ENCODE peak calls at places on chromosomes 6 and 20, in four cellular contexts. J is K562, L is HepG2, C is GM12878. X is an unnamed sample.

GRCh38 chr20:39850821-39851330 is 838.2 kb downstream of the MAFB start:
- DNase-seq in J (no peak), L (no peak), C (no peak), X (no peak)

GRCh38 chr6:47665112-47665511 is 33.3 kb upstream of the ADGRF4 start:
- DNase-seq in J (no peak), L (no peak), C (no peak), X (no peak)

GRCh38 chr20:60966766-60967165 is 285.3 kb upstream of the CDH4 start:
- DNase-seq in J (no peak), L (no peak), C (no peak), X (no peak)

GRCh38 chr6:44133003-44133931 is 5.9 kb downstream of the TMEM63B start:
- DNase-seq in J (peak), L (peak), C (no peak), X (peak)

GRCh38 chr6:2713473-2714358 is 37.0 kb downstream of the MYLK4 start:
- DNase-seq in J (no peak), L (no peak), C (no peak), X (no peak)

GRCh38 chr6:15062311-15063252 is 183.3 kb upstream of the JARID2 start:
- DNase-seq in J (peak), L (no peak), C (no peak), X (peak)

GRCh38 chr20:1417273-1417672 is 24.4 kb upstream of the FKBP1A start:
- DNase-seq in J (no peak), L (peak), C (no peak), X (no peak)

GRCh38 chr6:43096451-43097097 is 20.5 kb downstream of the PTK7 start:
- DNase-seq in J (no peak), L (no peak), C (no peak), X (no peak)

GRCh38 chr6:108541843-108542795 is 18.6 kb upstream of the FOXO3 start:
- DNase-seq in J (peak), L (peak), C (no peak), X (peak)

GRCh38 chr6:45445749-45446454 is 68.2 kb upstream of the SUPT3H start:
- DNase-seq in J (peak), L (peak), C (no peak), X (peak)

GRCh38 chr20:61951695-61952533 is 113.8 kb downstream of the TAF4 start:
- DNase-seq in J (peak), L (no peak), C (no peak), X (no peak)

GRCh38 chr6:145151624-145152023 is 583.7 kb downstream of the EPM2A start:
- DNase-seq in J (no peak), L (no peak), C (no peak), X (no peak)

GRCh38 chr6:122956376-122956775 is 39.7 kb upstream of the CLVS2 start:
- DNase-seq in J (no peak), L (no peak), C (no peak), X (peak)

GRCh38 chr6:158072083-158072721 is 90.5 kb downstream of the SYNJ2 start:
- DNase-seq in J (peak), L (peak), C (peak), X (peak)

GRCh38 chr6:32637219-32637880 is at the start of gene HLA-DQA1:
- DNase-seq in J (no peak), L (no peak), C (peak), X (no peak)

GRCh38 chr20:61115627-61116026 is 136.4 kb upstream of the CDH4 start:
- DNase-seq in J (no peak), L (no peak), C (no peak), X (no peak)

GRCh38 chr6:40328376-40328987 is 258.7 kb downstream of the LRFN2 start:
- DNase-seq in J (peak), L (no peak), C (no peak), X (peak)

GRCh38 chr6:113842165-113842564 is 15.0 kb upstream of the MARCKS start:
- DNase-seq in J (no peak), L (no peak), C (no peak), X (no peak)

GRCh38 chr6:37940074-37940847 is 120.7 kb downstream of the ZFAND3 start:
- DNase-seq in J (no peak), L (no peak), C (no peak), X (no peak)

GRCh38 chr6:44049163-44049988 is 77.9 kb downstream of the MRPL14 start:
- DNase-seq in J (no peak), L (no peak), C (no peak), X (no peak)

GRCh38 chr6:2038096-2038495 is 207.3 kb downstream of the GMDS start:
- DNase-seq in J (no peak), L (no peak), C (no peak), X (no peak)

GRCh38 chr6:151058021-151058733 is 181.6 kb upstream of the AKAP12 start:
- DNase-seq in J (no peak), L (no peak), C (no peak), X (no peak)

GRCh38 chr20:54131675-54132611 is 41.8 kb downstream of the CYP24A1 start:
- DNase-seq in J (no peak), L (no peak), C (no peak), X (no peak)

GRCh38 chr20:23269954-23270353 is 80.6 kb upstream of the NXT1 start:
- DNase-seq in J (no peak), L (no peak), C (no peak), X (no peak)

GRCh38 chr20:38870733-38871559 is 55.3 kb upstream of the FAM83D start:
- DNase-seq in J (no peak), L (no peak), C (no peak), X (peak)

GRCh38 chr20:24773168-24773567 is 175.9 kb upstream of the CST7 start:
- DNase-seq in J (no peak), L (no peak), C (no peak), X (no peak)

GRCh38 chr20:41287327-41287726 is 30.2 kb downstream of the ZHX3 start:
- DNase-seq in J (no peak), L (no peak), C (no peak), X (no peak)

GRCh38 chr6:704037-704436 is 11.1 kb upstream of the EXOC2 start:
- DNase-seq in J (no peak), L (no peak), C (no peak), X (no peak)

GRCh38 chr6:31575335-31575901 is at the start of gene TNF:
- DNase-seq in J (no peak), L (no peak), C (peak), X (no peak)

GRCh38 chr6:139533166-139533565 is 158.7 kb upstream of the CITED2 start:
- DNase-seq in J (no peak), L (no peak), C (no peak), X (no peak)

GRCh38 chr6:139530551-139530950 is 156.1 kb upstream of the CITED2 start:
- DNase-seq in J (no peak), L (no peak), C (no peak), X (no peak)

GRCh38 chr6:139533573-139534471 is 159.4 kb upstream of the CITED2 start:
- DNase-seq in J (peak), L (no peak), C (no peak), X (peak)

GRCh38 chr6:139531148-139531547 is 156.7 kb upstream of the CITED2 start:
- DNase-seq in J (peak), L (no peak), C (no peak), X (no peak)

GRCh38 chr6:139531716-139532115 is 157.3 kb upstream of the CITED2 start:
- DNase-seq in J (no peak), L (no peak), C (no peak), X (no peak)
- TF ChIP-seq POLR2AphosphoS2 in J (no peak), L (no peak), C (no peak), X (no peak)

GRCh38 chr6:89371849-89372505 is 19.5 kb upstream of the UBE2J1 start:
- DNase-seq in J (peak), L (peak), C (no peak), X (peak)
- TF ChIP-seq POLR2AphosphoS2 in J (no peak), L (no peak), C (no peak), X (no peak)

DNA sequence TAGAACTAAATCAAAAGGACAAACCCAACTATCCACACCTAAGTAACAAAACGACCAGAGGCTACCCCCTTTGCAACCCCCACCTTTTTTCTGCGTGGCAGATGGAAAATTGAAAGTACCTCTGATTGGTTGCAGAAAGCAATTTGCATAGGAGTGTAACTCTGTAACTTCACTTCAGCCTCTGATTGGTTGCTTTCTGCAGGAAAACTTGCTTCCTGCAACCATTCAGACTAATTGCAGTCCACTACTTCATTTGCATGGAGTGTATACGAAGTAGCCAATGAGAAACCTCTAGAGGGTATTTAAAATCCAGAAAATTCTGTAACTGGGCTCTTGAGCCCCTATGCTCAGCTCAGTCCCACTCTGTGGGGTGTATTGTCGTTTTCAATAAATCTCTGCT is 129.1 kb upstream of the OLIG3 start:
- DNase-seq in J (no peak), L (no peak), C (no peak), X (no peak)
- TF ChIP-seq POLR2AphosphoS2 in J (no peak), L (no peak), C (no peak), X (no peak)

DNA sequence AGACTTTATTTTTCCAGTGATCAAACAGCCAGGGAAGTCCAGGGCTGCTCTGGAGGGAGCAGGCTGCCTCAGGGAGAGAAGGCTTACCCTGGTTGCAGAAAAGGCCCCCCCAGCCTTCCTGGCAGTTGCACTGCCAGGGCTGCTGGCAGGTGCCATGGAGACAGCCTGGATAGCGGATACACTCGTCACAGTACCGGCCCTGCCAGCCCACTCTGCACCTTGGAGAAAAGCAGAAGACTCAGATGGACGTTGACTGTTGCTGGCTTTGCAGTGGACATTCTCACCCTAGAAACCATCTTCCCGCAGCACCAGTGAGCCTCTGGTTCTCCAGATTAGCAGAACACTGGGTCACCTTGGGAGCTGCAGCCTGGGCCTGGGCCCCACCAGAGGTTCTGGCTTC is 5.4 kb downstream of the DLL1 start:
- DNase-seq in J (no peak), L (no peak), C (no peak), X (no peak)
- TF ChIP-seq POLR2AphosphoS2 in J (no peak), L (no peak), C (no peak), X (no peak)

GRCh38 chr20:32435449-32436107 is 77.4 kb downstream of the ASXL1 start:
- DNase-seq in J (no peak), L (no peak), C (no peak), X (no peak)

GRCh38 chr20:32432277-32432676 is 74.1 kb downstream of the ASXL1 start:
- DNase-seq in J (no peak), L (no peak), C (no peak), X (no peak)

GRCh38 chr20:32433311-32434021 is 75.3 kb downstream of the ASXL1 start:
- DNase-seq in J (no peak), L (no peak), C (no peak), X (no peak)

GRCh38 chr20:32436142-32436861 is 78.2 kb downstream of the ASXL1 start:
- DNase-seq in J (no peak), L (no peak), C (no peak), X (no peak)

GRCh38 chr20:32434434-32434833 is 76.3 kb downstream of the ASXL1 start:
- DNase-seq in J (no peak), L (no peak), C (no peak), X (no peak)
- TF ChIP-seq POLR2AphosphoS2 in J (no peak), L (no peak), C (no peak), X (no peak)

X was measured in A549.